ENCODE peak calls at places on chromosomes 1 and 21, in eight cellular contexts. R is RWPE1; S is kidney tubule cell; Z is nucleus accumbens; G is fibroblast of mammary gland; O is KBM-7; L is stimulated activated CD8-positive, alpha-beta memory T cell treated with anti-CD3 and anti-CD28 coated beads, Interleukin-4, amount 100 ng/mL, for 24 hours; V is NCI-H748 treated with DMSO at 0.1 percent for 48 hours. D is an unnamed sample.

GRCh38 chr1:223363057-223363855 is 720 bp downstream of the SUSD4 start:
- DNase-seq in L (no peak), R (no peak), Z (peak), G (peak), V (peak), S (no peak), O (no peak), D (no peak)

GRCh38 chr1:115564201-115564600 is 77.6 kb upstream of the VANGL1 start:
- DNase-seq in L (no peak), O (no peak), Z (no peak), V (no peak), S (no peak), G (no peak), R (no peak), D (no peak)

GRCh38 chr1:23930861-23931471 is 17.8 kb upstream of the CNR2 start:
- DNase-seq in L (no peak), Z (no peak), G (peak), R (no peak), V (no peak), O (peak), S (peak), D (no peak)

GRCh38 chr1:16046865-16047264 is 3.3 kb downstream of the CLCNKB start:
- DNase-seq in V (no peak), G (no peak), O (no peak), Z (no peak), S (peak), R (no peak), L (no peak), D (no peak)

GRCh38 chr1:29973406-29973805 is 737.1 kb downstream of the PTPRU start:
- DNase-seq in V (no peak), R (no peak), S (peak), O (no peak), Z (no peak), L (no peak), G (no peak), D (no peak)

GRCh38 chr1:167227934-167228378 is 7.3 kb downstream of the POU2F1 start:
- DNase-seq in G (no peak), L (no peak), R (no peak), V (no peak), Z (no peak), S (peak), O (peak), D (no peak)

GRCh38 chr1:23694371-23694770 is 2.8 kb downstream of the RPL11 start:
- DNase-seq in G (no peak), L (no peak), S (no peak), V (no peak), R (no peak), Z (no peak), O (no peak), D (no peak)

GRCh38 chr1:159015440-159015909 is 5.8 kb downstream of the IFI16 start:
- DNase-seq in L (peak), G (peak), O (peak), S (peak), R (peak), Z (no peak), V (no peak), D (no peak)

GRCh38 chr1:5644281-5645134 is 347.7 kb downstream of the NPHP4 start:
- DNase-seq in R (no peak), L (no peak), V (no peak), S (no peak), Z (no peak), O (no peak), G (no peak), D (no peak)

GRCh38 chr1:54708385-54708784 is 7.3 kb upstream of the TTC4 start:
- DNase-seq in G (no peak), Z (no peak), S (no peak), R (no peak), L (no peak), O (no peak), V (no peak), D (no peak)

GRCh38 chr21:38478782-38479181 is 19.5 kb downstream of the ERG start:
- DNase-seq in Z (no peak), O (peak), R (peak), S (no peak), G (peak), L (no peak), V (no peak), D (no peak)

GRCh38 chr1:32969556-32969955 is 4.9 kb upstream of the RNF19B start:
- DNase-seq in O (no peak), S (peak), G (peak), L (no peak), Z (no peak), R (no peak), V (no peak), D (no peak)